ENCODE peak calls at places on chromosome 22, in four cellular contexts. D is neural crest cell, Y is left lung, L is AG09319. C is an unnamed sample.

GRCh38 chr22:32265882-32266767 is 11.0 kb upstream of the SLC5A4 start:
- DNase-seq in D (peak; percentile 71), L (peak; percentile 20), Y (no peak), C (peak; percentile 76)

GRCh38 chr22:32476286-32476685 is 1.7 kb downstream of the FBXO7 start:
- DNase-seq in D (no peak), Y (no peak), L (no peak), C (no peak)

GRCh38 chr22:31082606-31083376 is 1.7 kb downstream of the SMTN start:
- DNase-seq in Y (no peak), D (no peak), L (peak; percentile 41), C (peak; percentile 64)

GRCh38 chr22:36398602-36399472 is 11.1 kb upstream of the MYH9 start:
- DNase-seq in D (no peak), L (no peak), Y (no peak), C (no peak)

GRCh38 chr22:38109391-38110000 is 988 bp downstream of the BAIAP2L2 start:
- DNase-seq in D (peak; percentile 41), L (no peak), Y (peak; percentile 69), C (peak; percentile 61)

GRCh38 chr22:32650553-32651345 is 150.8 kb upstream of the TIMP3 start:
- DNase-seq in D (no peak), L (no peak), Y (no peak), C (no peak)

GRCh38 chr22:31876156-31877035 is 67.9 kb upstream of the YWHAH start:
- DNase-seq in Y (no peak), D (no peak), L (no peak), C (no peak)

GRCh38 chr22:30220338-30221009 is 26.1 kb downstream of the LIF start:
- DNase-seq in D (no peak), Y (no peak), L (no peak), C (no peak)

GRCh38 chr22:22552630-22553029 is 6.4 kb downstream of the PRAME start:
- DNase-seq in Y (no peak), L (no peak), D (peak; percentile 10), C (peak; percentile 73)

GRCh38 chr22:36352775-36353507 is 34.8 kb downstream of the MYH9 start:
- DNase-seq in L (no peak), Y (peak; percentile 10), D (no peak), C (no peak)

GRCh38 chr22:37462983-37463382 is 23.2 kb downstream of the MFNG start:
- DNase-seq in L (no peak), Y (no peak), D (peak; percentile 45), C (no peak)

GRCh38 chr22:48488611-48489456 is 1338.8 kb downstream of the BRD1 start:
- DNase-seq in Y (peak; percentile 65), L (no peak), D (peak; percentile 37), C (peak; percentile 51)

GRCh38 chr22:38841211-38841610 is 2.6 kb downstream of the NPTXR start:
- DNase-seq in D (no peak), L (no peak), Y (peak; percentile 43), C (no peak)

GRCh38 chr22:33811686-33812085 is 108.6 kb downstream of the LARGE1 start:
- DNase-seq in D (no peak), Y (no peak), L (no peak), C (no peak)

GRCh38 chr22:23564276-23564675 is 15.8 kb downstream of the IGLL1 start:
- DNase-seq in L (no peak), D (no peak), Y (no peak), C (no peak)

GRCh38 chr22:48234011-48234410 is 1471.6 kb downstream of the TBC1D22A start:
- DNase-seq in D (no peak), L (no peak), Y (no peak), C (no peak)

GRCh38 chr22:28883917-28884753 is 763 bp downstream of the ZNRF3 start:
- DNase-seq in Y (peak; percentile 87), L (no peak), D (peak; percentile 31), C (peak; percentile 49)

GRCh38 chr22:36753916-36754315 is 22.0 kb downstream of the IFT27 start:
- DNase-seq in L (no peak), D (no peak), Y (no peak), C (no peak)

GRCh38 chr22:20237480-20238440 is 30.4 kb downstream of the RTN4R start:
- DNase-seq in Y (no peak), D (no peak), L (no peak), C (no peak)

GRCh38 chr22:33835196-33835788 is 85.0 kb downstream of the LARGE1 start:
- DNase-seq in D (no peak), Y (no peak), L (no peak), C (no peak)

GRCh38 chr22:20569059-20570058 is 61.9 kb downstream of the MED15 start:
- DNase-seq in Y (peak; percentile 89), L (peak; percentile 94), D (no peak), C (no peak)

GRCh38 chr22:20996598-20997535 is 5.1 kb downstream of the THAP7 start:
- DNase-seq in L (no peak), D (no peak), Y (no peak), C (no peak)

GRCh38 chr22:36554101-36554500 is 25.1 kb upstream of the EIF3D start:
- DNase-seq in L (no peak), Y (no peak), D (no peak), C (no peak)

GRCh38 chr22:37100589-37101127 is 8.9 kb downstream of the TMPRSS6 start:
- DNase-seq in D (no peak), Y (no peak), L (no peak), C (no peak)

GRCh38 chr22:20956258-20957117 is 10.6 kb upstream of the AIFM3 start:
- DNase-seq in L (no peak), Y (no peak), D (no peak), C (no peak)

GRCh38 chr22:29663230-29663826 is 56.5 kb upstream of the CABP7 start:
- DNase-seq in D (no peak), Y (no peak), L (no peak), C (no peak)

GRCh38 chr22:23608583-23608982 is 23.5 kb downstream of the DRICH1 start:
- DNase-seq in Y (no peak), D (peak; percentile 30), L (no peak), C (no peak)

GRCh38 chr22:29584975-29585374 is 4.1 kb upstream of the NIPSNAP1 start:
- DNase-seq in Y (no peak), L (no peak), D (no peak), C (no peak)

GRCh38 chr22:38230108-38230825 is 28.5 kb downstream of the MAFF start:
- DNase-seq in L (no peak), Y (no peak), D (no peak), C (no peak)

GRCh38 chr22:20434773-20435172 is 2.9 kb downstream of the SCARF2 start:
- DNase-seq in D (no peak), Y (no peak), L (no peak), C (no peak)

GRCh38 chr22:26996156-26996555 is 338.8 kb downstream of the MIAT start:
- DNase-seq in L (no peak), D (no peak), Y (no peak), C (no peak)

GRCh38 chr22:42873361-42873760 is 16.3 kb upstream of the ARFGAP3 start:
- DNase-seq in D (no peak), L (no peak), Y (no peak), C (no peak)

GRCh38 chr22:42921301-42921700 is 64.2 kb upstream of the ARFGAP3 start:
- DNase-seq in Y (no peak), L (no peak), D (no peak), C (no peak)

GRCh38 chr22:33519140-33519973 is 400.9 kb downstream of the LARGE1 start:
- DNase-seq in Y (no peak), L (peak; percentile 19), D (peak; percentile 45), C (peak; percentile 66)

GRCh38 chr22:45631839-45632238 is 39.8 kb upstream of the ATXN10 start:
- DNase-seq in L (no peak), Y (no peak), D (no peak), C (no peak)

GRCh38 chr22:23020659-23021293 is 49.5 kb upstream of the GNAZ start:
- DNase-seq in L (no peak), Y (no peak), D (no peak), C (no peak)

GRCh38 chr22:22197993-22198402 is 46.6 kb upstream of the VPREB1 start:
- DNase-seq in D (no peak), L (no peak), Y (no peak), C (no peak)

GRCh38 chr22:36339171-36340065 is 48.3 kb downstream of the MYH9 start:
- DNase-seq in L (no peak), Y (no peak), D (no peak), C (no peak)

GRCh38 chr22:27603823-27604190 is 197.7 kb downstream of the MN1 start:
- DNase-seq in Y (no peak), D (no peak), L (no peak), C (no peak)

GRCh38 chr22:47210112-47210657 is 447.7 kb downstream of the TBC1D22A start:
- DNase-seq in D (no peak), L (no peak), Y (no peak), C (no peak)

GRCh38 chr22:47210686-47211085 is 448.2 kb downstream of the TBC1D22A start:
- DNase-seq in Y (no peak), L (no peak), D (no peak), C (no peak)

GRCh38 chr22:47215851-47216250 is 453.4 kb downstream of the TBC1D22A start:
- DNase-seq in Y (no peak), D (no peak), L (no peak), C (no peak)

GRCh38 chr22:47209547-47210023 is 447.1 kb downstream of the TBC1D22A start:
- DNase-seq in L (no peak), Y (no peak), D (no peak), C (no peak)

GRCh38 chr22:47213571-47214230 is 451.3 kb downstream of the TBC1D22A start:
- DNase-seq in L (no peak), D (no peak), Y (no peak), C (no peak)
- TF ChIP-seq CTCF in L (peak; percentile 45), D (peak; percentile 51), Y (peak; percentile 73), C (no peak)

GRCh38 chr22:44497218-44497903 is 672 bp downstream of the RTL6 start:
- DNase-seq in D (no peak), L (no peak), Y (peak; percentile 75), C (peak; percentile 28)
- TF ChIP-seq CTCF in D (no peak), L (no peak), Y (no peak), C (no peak)

GRCh38 chr22:19035474-19036228 is 86.6 kb downstream of the DGCR2 start:
- DNase-seq in L (no peak), Y (peak; percentile 50), D (no peak), C (no peak)
- TF ChIP-seq CTCF in L (no peak), Y (no peak), D (peak; percentile 5), C (no peak)

DNA sequence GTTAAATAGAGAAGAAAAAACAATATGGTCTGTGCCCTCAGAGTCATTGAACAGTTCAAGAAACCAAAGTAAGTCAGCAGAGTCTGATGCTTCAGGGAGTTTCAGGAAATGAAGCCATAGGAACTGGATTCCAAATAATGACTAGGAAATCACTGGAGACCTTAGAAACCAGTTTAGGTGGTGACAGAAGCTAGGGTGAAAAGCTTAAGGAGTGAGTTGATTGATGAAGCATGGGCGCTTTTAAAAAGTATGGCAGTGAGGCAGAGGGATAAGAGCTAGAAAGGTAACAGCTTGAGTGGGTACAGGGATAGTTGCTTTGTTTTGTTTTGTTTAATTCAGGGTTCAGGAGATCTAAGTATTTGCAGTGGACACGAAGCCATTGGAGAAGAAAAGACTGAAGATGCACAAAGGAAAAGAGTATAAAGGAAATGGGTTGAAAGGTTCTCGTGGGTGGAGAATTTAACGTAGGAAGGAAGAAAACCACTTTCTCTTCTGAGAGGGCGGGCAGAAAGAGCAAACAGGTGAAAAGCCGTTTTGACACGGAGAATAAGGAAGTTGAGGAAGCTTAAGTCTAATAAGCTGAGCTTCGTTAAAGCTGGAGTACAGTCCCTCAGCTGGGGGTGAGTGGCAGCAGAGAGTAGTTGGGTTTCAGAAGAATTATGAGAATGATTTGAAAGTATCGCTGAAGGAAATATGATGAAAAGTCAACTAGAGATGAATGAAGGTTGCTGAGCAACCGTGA is 14.8 kb downstream of the SGSM3 start:
- DNase-seq in L (no peak), Y (no peak), D (no peak), C (no peak)
- TF ChIP-seq CTCF in L (no peak), Y (no peak), D (no peak), C (no peak)

C was measured in glutamatergic neuron.